ENCODE peak calls at places on chromosomes 5 and 9, in nine cellular contexts. E is lower leg skin, C is ovary, I is PC-9, M is OCI-LY7, U is upper lobe of left lung, Q is GM23248, G is lower lobe of right lung, P is right atrium auricular region. Z is an unnamed sample.

GRCh38 chr9:107733530-107733907 is 243.9 kb upstream of the KLF4 start:
- DNase-seq in E (peak), C (peak), I (no peak), M (no peak), U (peak), Q (peak), G (no peak), P (peak), Z (no peak)

GRCh38 chr5:91219803-91220371 is 163.2 kb downstream of the ARRDC3 start:
- DNase-seq in E (no peak), C (no peak), I (no peak), M (peak), U (no peak), Q (no peak), G (no peak), P (no peak), Z (no peak)

GRCh38 chr9:100111235-100111634 is 12.2 kb downstream of the INVS start:
- DNase-seq in E (peak), C (peak), I (no peak), M (no peak), U (peak), Q (peak), G (peak), P (peak), Z (peak)

GRCh38 chr9:36150529-36151305 is 14.2 kb downstream of the GLIPR2 start:
- DNase-seq in E (no peak), C (no peak), I (no peak), M (no peak), U (no peak), Q (peak), G (no peak), P (no peak), Z (no peak)

GRCh38 chr5:61089351-61089750 is 72.9 kb downstream of the SMIM15 start:
- DNase-seq in E (no peak), C (no peak), I (no peak), M (no peak), U (no peak), Q (no peak), G (no peak), P (no peak), Z (no peak)

GRCh38 chr5:177490311-177490991 is 7.0 kb downstream of the PDLIM7 start:
- DNase-seq in E (no peak), C (no peak), I (no peak), M (no peak), U (no peak), Q (no peak), G (no peak), P (no peak), Z (no peak)

GRCh38 chr5:80466669-80467485 is 21.0 kb upstream of the FAM151B start:
- DNase-seq in E (no peak), C (no peak), I (no peak), M (no peak), U (no peak), Q (peak), G (no peak), P (no peak), Z (no peak)

GRCh38 chr9:36625006-36625600 is 52.4 kb downstream of the MELK start:
- DNase-seq in E (no peak), C (peak), I (no peak), M (no peak), U (no peak), Q (peak), G (no peak), P (peak), Z (peak)

GRCh38 chr5:54671111-54671531 is 153.6 kb downstream of the SNX18 start:
- DNase-seq in E (no peak), C (no peak), I (no peak), M (no peak), U (peak), Q (peak), G (no peak), P (no peak), Z (no peak)

GRCh38 chr5:156329197-156329611 is 2.2 kb downstream of the SGCD start:
- DNase-seq in E (no peak), C (no peak), I (no peak), M (no peak), U (no peak), Q (peak), G (no peak), P (no peak), Z (no peak)

GRCh38 chr5:137605377-137605776 is 106.3 kb upstream of the SPOCK1 start:
- DNase-seq in E (no peak), C (no peak), I (no peak), M (no peak), U (no peak), Q (peak), G (no peak), P (no peak), Z (no peak)

GRCh38 chr9:117403848-117404247 is 11.0 kb downstream of the ASTN2 start:
- DNase-seq in E (no peak), C (no peak), I (no peak), M (no peak), U (no peak), Q (no peak), G (no peak), P (no peak), Z (no peak)

DNA sequence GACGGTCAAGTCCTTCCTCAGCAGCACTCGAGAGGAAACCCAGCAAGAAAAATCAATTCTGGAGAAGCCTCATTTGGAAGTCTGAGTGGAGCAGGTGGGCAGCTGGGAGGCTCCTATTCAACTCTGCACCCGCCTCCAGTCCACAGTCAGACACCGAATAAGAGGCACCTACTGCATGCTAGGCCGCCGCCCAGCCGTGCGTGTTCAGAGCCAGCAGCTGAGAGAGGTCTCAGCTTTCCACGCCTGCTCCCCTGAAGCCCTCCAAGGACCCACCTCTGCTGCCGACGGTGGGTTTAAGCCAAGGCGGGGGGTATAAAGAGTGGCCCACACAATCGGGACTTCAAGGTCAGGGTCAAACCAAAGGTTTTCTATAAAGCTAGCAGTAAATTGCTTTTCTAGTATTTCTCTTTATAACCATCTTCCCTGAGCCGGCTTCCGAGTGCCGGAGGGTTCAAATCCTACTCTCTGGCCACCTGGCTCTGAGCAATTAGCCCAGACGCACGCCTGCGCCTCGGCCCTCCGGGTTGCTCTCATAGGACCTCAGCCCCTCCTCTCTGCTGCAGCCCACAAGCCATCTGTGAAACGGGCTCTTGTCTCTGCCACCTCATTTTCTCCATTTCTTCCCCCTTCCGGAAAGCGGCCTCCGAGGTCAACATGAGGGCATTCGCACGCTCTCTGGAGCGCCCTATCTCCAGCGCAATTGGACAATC is 41.8 kb downstream of the VAV2 start:
- DNase-seq in E (no peak), C (no peak), I (no peak), M (no peak), U (no peak), Q (peak), G (peak), P (no peak), Z (no peak)
- H3K4me3 ChIP-seq in E (no peak), C (no peak), I (no peak), M (no peak), U (no peak), Q (no peak), G (no peak), P (peak), Z (peak)

GRCh38 chr9:133276001-133276884 is 1.2 kb upstream of the ABO start:
- DNase-seq in E (peak), C (no peak), I (no peak), M (no peak), U (no peak), Q (no peak), G (no peak), P (no peak), Z (no peak)
- H3K4me3 ChIP-seq in E (no peak), C (peak), I (no peak), M (no peak), U (peak), Q (no peak), G (peak), P (peak), Z (no peak)

GRCh38 chr5:35617060-35617434 is 616 bp upstream of the SPEF2 start:
- DNase-seq in E (no peak), C (no peak), I (no peak), M (no peak), U (no peak), Q (no peak), G (no peak), P (no peak), Z (no peak)
- H3K4me3 ChIP-seq in E (no peak), C (peak), I (peak), M (no peak), U (no peak), Q (peak), G (peak), P (peak), Z (peak)

GRCh38 chr9:1771094-1771493 is 244.1 kb upstream of the SMARCA2 start:
- DNase-seq in E (no peak), C (no peak), I (no peak), M (no peak), U (no peak), Q (no peak), G (no peak), P (no peak), Z (no peak)

GRCh38 chr9:1766042-1766441 is 249.1 kb upstream of the SMARCA2 start:
- DNase-seq in E (no peak), C (no peak), I (no peak), M (no peak), U (no peak), Q (no peak), G (no peak), P (no peak), Z (no peak)

GRCh38 chr9:1768561-1768960 is 246.6 kb upstream of the SMARCA2 start:
- DNase-seq in E (no peak), C (no peak), I (no peak), M (no peak), U (no peak), Q (no peak), G (no peak), P (no peak), Z (no peak)
- H3K4me3 ChIP-seq in E (no peak), C (no peak), I (no peak), M (no peak), U (no peak), Q (no peak), G (no peak), P (no peak), Z (no peak)

GRCh38 chr9:136711751-136712689 is at the start of gene DIPK1B:
- DNase-seq in E (no peak), C (no peak), I (no peak), M (peak), U (no peak), Q (peak), G (no peak), P (no peak), Z (no peak)

GRCh38 chr9:136714096-136714875 is 1.9 kb downstream of the DIPK1B start:
- DNase-seq in E (no peak), C (no peak), I (no peak), M (no peak), U (no peak), Q (no peak), G (no peak), P (no peak), Z (no peak)

GRCh38 chr9:136714876-136715239 is 2.5 kb downstream of the DIPK1B start:
- DNase-seq in E (no peak), C (no peak), I (no peak), M (no peak), U (no peak), Q (no peak), G (no peak), P (no peak), Z (no peak)

GRCh38 chr9:136713555-136713949 is 1.2 kb downstream of the DIPK1B start:
- DNase-seq in E (no peak), C (no peak), I (no peak), M (no peak), U (no peak), Q (no peak), G (no peak), P (no peak), Z (no peak)

GRCh38 chr9:136712690-136713554 is 550 bp downstream of the DIPK1B start:
- DNase-seq in E (no peak), C (no peak), I (no peak), M (no peak), U (no peak), Q (no peak), G (no peak), P (no peak), Z (no peak)
- H3K4me3 ChIP-seq in E (no peak), C (peak), I (peak), M (peak), U (peak), Q (no peak), G (peak), P (peak), Z (peak)

DNA sequence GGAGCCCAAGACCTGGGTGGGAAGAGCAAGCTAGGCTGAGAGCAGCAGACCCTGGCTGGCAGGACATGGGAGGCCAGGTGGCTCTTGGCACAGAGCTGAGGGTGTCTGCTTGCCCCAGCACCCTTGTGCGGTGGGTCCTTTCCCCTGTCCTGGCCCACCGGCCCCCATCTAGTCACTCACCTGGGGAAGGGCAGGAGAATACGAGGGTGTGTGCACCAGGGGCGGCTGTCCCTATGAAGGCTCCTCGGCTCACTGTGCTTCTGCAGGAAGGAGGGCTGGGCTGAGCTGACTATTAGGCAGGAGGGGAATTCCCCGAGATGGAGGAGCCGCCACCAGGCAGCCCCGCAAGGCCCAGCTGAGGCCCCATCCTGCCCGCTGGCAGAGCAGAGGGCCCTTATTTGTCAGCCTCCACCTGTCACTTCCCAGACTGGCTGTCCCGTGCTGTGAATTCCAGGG is 6.1 kb upstream of the TNIP1 start:
- DNase-seq in E (no peak), C (no peak), I (no peak), M (peak), U (peak), Q (no peak), G (no peak), P (no peak), Z (no peak)
- H3K4me3 ChIP-seq in E (no peak), C (no peak), I (no peak), M (peak), U (no peak), Q (no peak), G (peak), P (no peak), Z (no peak)

Z was measured in AG04449.